ENCODE peak calls at places on chromosomes 12 and 14, in five cellular contexts. E is dorsolateral prefrontal cortex, V is choroid plexus epithelial cell, L is H9, C is GM20000. I is an unnamed sample.

GRCh38 chr14:33676135-33676566 is 274.7 kb downstream of the EGLN3 start:
- DNase-seq in C (peak), E (peak), V (peak), L (peak), I (peak)

GRCh38 chr12:89525002-89525823 is 617 bp upstream of the GALNT4 start:
- DNase-seq in E (peak), V (peak), L (peak), C (peak), I (peak)

GRCh38 chr12:99099786-99100185 is 454.7 kb downstream of the APAF1 start:
- DNase-seq in C (no peak), L (no peak), V (no peak), E (no peak), I (no peak)

GRCh38 chr12:4279120-4279690 is 5.6 kb downstream of the CCND2 start:
- DNase-seq in C (no peak), E (no peak), V (no peak), L (no peak), I (no peak)

GRCh38 chr12:101686176-101686575 is 11.3 kb upstream of the CHPT1 start:
- DNase-seq in C (no peak), E (no peak), V (no peak), L (no peak), I (no peak)

GRCh38 chr12:65905941-65906471 is 81.7 kb downstream of the HMGA2 start:
- DNase-seq in C (no peak), V (no peak), E (no peak), L (no peak), I (no peak)

GRCh38 chr14:80523518-80524117 is 312.3 kb upstream of the DIO2 start:
- DNase-seq in L (no peak), C (no peak), E (no peak), V (peak), I (no peak)

GRCh38 chr12:109670647-109671046 is 43.0 kb upstream of the FAM222A start:
- DNase-seq in V (no peak), E (no peak), L (peak), C (no peak), I (no peak)

GRCh38 chr12:95204141-95204866 is 13.0 kb downstream of the FGD6 start:
- DNase-seq in E (no peak), L (peak), C (no peak), V (peak), I (no peak)

GRCh38 chr14:47442206-47442605 is 233.2 kb downstream of the MDGA2 start:
- DNase-seq in E (no peak), C (no peak), V (peak), L (peak), I (no peak)

GRCh38 chr14:101814869-101815268 is 53.4 kb downstream of the PPP2R5C start:
- DNase-seq in E (no peak), L (no peak), C (no peak), V (no peak), I (no peak)

GRCh38 chr12:89516633-89517032 is 8.0 kb downstream of the GALNT4 start:
- DNase-seq in E (no peak), V (no peak), C (no peak), L (no peak), I (no peak)

GRCh38 chr14:24888532-24888931 is 161.4 kb downstream of the STXBP6 start:
- DNase-seq in C (no peak), L (no peak), E (no peak), V (no peak), I (no peak)

GRCh38 chr12:110244829-110245228 is 36.2 kb upstream of the ATP2A2 start:
- DNase-seq in V (no peak), L (peak), E (no peak), C (no peak), I (no peak)

GRCh38 chr12:32332446-32332845 is 66.9 kb upstream of the FGD4 start:
- DNase-seq in L (no peak), E (no peak), V (peak), C (no peak), I (no peak)

GRCh38 chr12:127690161-127690560 is 576.8 kb upstream of the TMEM132C start:
- DNase-seq in V (peak), C (no peak), L (no peak), E (no peak), I (no peak)

GRCh38 chr14:82999802-83000201 is 1466.1 kb upstream of the SEL1L start:
- DNase-seq in E (no peak), L (peak), C (no peak), V (peak), I (no peak)

GRCh38 chr12:46403732-46404097 is 31.1 kb upstream of the SLC38A2 start:
- DNase-seq in L (no peak), C (no peak), E (no peak), V (no peak), I (no peak)

GRCh38 chr12:67517181-67517887 is 131.2 kb upstream of the DYRK2 start:
- DNase-seq in V (no peak), E (no peak), L (no peak), C (no peak), I (no peak)

GRCh38 chr12:115910057-115910456 is 367.4 kb downstream of the MED13L start:
- DNase-seq in C (no peak), V (no peak), L (no peak), E (no peak), I (no peak)

GRCh38 chr12:115912440-115912839 is 365.1 kb downstream of the MED13L start:
- DNase-seq in E (no peak), L (no peak), C (no peak), V (no peak), I (no peak)

GRCh38 chr12:115916910-115917668 is 360.4 kb downstream of the MED13L start:
- DNase-seq in E (peak), C (peak), L (peak), V (peak), I (peak)

GRCh38 chr12:115914122-115914521 is 363.4 kb downstream of the MED13L start:
- DNase-seq in V (no peak), L (no peak), C (no peak), E (no peak), I (no peak)

DNA sequence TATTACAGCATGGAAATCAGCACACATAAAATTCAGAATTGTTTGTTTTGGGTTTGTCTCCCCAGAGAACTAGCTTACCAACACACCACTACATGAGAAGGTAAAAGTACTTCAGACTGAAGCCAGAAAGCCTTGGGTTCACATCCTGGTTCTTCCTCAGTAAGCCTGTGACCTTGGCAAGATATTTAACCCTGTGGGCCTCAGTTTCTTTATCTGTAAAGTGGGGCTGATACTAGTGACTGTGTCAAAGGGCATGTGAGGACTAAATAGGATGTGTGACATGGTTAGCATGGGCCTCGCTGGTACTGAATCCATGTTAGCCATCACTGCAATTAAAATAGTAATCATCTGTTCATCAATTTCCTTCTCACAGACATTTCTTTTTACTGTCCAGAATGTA is 366.1 kb downstream of the MED13L start:
- DNase-seq in V (no peak), E (no peak), C (no peak), L (no peak), I (no peak)
- TF ChIP-seq CTCF in V (no peak), E (no peak), C (no peak), L (no peak), I (no peak)

GRCh38 chr12:64691793-64692583 is 67.2 kb downstream of the GNS start:
- DNase-seq in V (no peak), E (no peak), C (no peak), L (no peak), I (no peak)

GRCh38 chr12:64694130-64695078 is 64.8 kb downstream of the GNS start:
- DNase-seq in L (no peak), E (no peak), V (no peak), C (no peak), I (no peak)

GRCh38 chr12:64695550-64695949 is 63.7 kb downstream of the GNS start:
- DNase-seq in C (no peak), E (no peak), V (no peak), L (no peak), I (no peak)

GRCh38 chr12:64699504-64700115 is 59.6 kb downstream of the GNS start:
- DNase-seq in V (no peak), C (no peak), E (no peak), L (no peak), I (no peak)

DNA sequence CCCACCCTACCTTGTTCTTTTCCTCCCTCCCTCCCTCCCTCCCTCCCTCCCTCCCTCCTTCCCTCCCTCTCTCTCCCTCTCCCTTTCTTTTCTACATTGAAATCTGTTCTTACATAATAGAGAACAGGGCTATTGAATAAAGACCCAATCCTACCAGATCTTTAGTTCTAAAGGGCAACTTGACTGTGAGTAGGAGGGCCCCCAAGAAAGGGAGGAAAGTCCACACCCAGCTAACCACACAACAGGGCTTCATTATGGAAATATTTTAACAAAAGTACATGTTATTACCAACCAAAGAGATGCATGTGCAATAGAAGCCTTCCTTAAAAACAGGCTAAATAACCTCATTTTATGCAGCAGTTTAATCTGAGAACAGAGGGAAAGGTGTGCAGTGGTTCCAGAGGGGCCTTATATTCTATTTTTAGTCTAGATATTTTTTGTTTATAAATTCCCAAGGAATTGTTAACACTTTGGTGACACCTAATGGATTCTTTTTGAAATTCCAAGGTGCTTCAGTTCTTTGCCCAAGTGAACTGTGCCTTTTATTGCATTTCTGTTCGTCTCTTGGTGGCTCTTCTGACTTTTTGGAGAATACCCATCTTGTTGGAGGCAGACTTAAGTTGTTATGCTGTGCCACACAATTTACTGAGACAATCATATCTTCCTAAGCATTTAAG is 63.0 kb downstream of the GNS start:
- DNase-seq in L (no peak), C (no peak), E (no peak), V (peak), I (no peak)
- TF ChIP-seq CTCF in L (peak), C (no peak), E (peak), V (peak), I (peak)

DNA sequence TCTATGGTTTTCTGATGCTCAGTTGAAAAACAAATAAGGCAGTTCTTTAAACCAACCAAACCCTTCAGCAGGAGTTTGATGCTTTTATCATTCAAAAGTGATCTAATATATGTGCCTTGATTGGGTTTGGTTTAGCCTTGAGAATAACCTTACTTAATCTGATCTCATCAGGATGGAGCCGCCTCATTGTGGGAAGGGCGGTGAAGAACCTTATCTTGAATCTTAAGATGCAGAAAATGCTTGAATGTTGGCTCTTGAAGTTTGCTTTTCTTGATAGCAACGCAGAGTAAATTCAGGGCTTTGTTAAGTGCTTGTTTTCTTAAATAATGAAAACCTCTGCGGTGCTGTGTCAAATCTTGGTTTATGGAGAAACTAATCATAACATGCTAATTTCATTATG is 138.2 kb downstream of the MON2 start:
- DNase-seq in L (no peak), C (no peak), E (no peak), V (peak), I (no peak)
- TF ChIP-seq CTCF in L (no peak), C (no peak), E (no peak), V (no peak), I (no peak)

GRCh38 chr14:92458136-92458958 is 55.2 kb upstream of the RIN3 start:
- DNase-seq in V (no peak), L (no peak), E (no peak), C (no peak), I (no peak)

GRCh38 chr14:92455231-92455630 is 58.4 kb upstream of the RIN3 start:
- DNase-seq in V (no peak), L (no peak), E (no peak), C (no peak), I (no peak)

GRCh38 chr14:92458959-92459478 is 54.6 kb upstream of the RIN3 start:
- DNase-seq in V (no peak), E (no peak), C (no peak), L (peak), I (no peak)

GRCh38 chr14:92456215-92457017 is 57.2 kb upstream of the RIN3 start:
- DNase-seq in E (peak), V (peak), L (peak), C (peak), I (peak)

GRCh38 chr14:92457018-92457565 is 56.5 kb upstream of the RIN3 start:
- DNase-seq in L (no peak), E (no peak), V (no peak), C (no peak), I (no peak)
- TF ChIP-seq CTCF in L (no peak), E (no peak), V (no peak), C (no peak), I (no peak)

DNA sequence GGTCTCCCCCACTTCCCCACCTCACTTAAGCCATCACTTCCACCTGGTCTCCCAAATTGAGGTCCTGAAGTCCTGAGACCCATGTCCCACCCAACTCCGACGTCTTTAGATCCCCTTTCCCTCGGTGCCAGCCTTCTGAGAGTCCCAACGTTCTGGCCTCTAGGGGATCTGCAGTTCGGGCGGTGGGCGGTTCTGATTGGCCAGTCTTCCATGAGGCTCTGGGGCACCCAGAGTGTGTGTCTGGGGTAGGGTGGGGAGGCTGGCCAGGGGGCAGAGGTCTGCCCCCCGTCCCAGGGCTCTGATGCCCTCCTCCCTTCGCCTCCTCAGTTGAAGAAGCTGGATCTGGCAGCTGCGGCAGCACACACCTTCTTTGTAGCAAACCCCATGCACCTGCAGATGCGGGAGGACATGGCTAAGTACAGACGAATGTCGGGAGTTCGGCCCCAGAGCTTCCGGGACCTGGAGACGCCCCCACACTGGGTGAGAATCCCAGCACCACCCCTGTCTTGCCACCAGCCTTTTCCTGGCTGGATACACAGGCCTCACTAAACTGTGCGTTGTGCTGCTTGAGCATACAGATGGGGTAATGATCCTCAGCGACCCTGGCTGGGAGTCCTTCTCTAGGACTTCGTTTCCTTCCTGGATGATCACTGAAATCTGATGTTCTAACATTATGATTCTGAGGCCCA is 1.5 kb downstream of the P3H3 start:
- DNase-seq in L (peak), V (no peak), C (no peak), E (peak), I (no peak)
- TF ChIP-seq CTCF in L (peak), V (peak), C (no peak), E (no peak), I (peak)